ENCODE peak calls at places on chromosomes 16 and 17, in four cellular contexts. T is H1, A is heart left ventricle, I is spleen. S is an unnamed sample.

GRCh38 chr16:11208916-11209665 is 46.9 kb downstream of the SOCS1 start:
- DNase-seq in T (no peak), A (no peak), I (no peak), S (no peak)

GRCh38 chr17:17822189-17822978 is 14.4 kb downstream of the SREBF1 start:
- DNase-seq in T (no peak), A (peak; percentile 84), I (no peak), S (no peak)

GRCh38 chr16:58195771-58196170 is 2.1 kb downstream of the CSNK2A2 start:
- DNase-seq in T (no peak), A (no peak), I (no peak), S (no peak)

GRCh38 chr16:27767971-27768591 is 218.1 kb downstream of the KATNIP start:
- DNase-seq in T (no peak), A (peak; percentile 7), I (peak; percentile 37), S (no peak)

GRCh38 chr17:34499576-34499975 is 79.8 kb upstream of the TMEM132E start:
- DNase-seq in T (peak; percentile 53), A (no peak), I (no peak), S (no peak)

GRCh38 chr16:79816081-79816497 is 215.6 kb upstream of the MAF start:
- DNase-seq in T (no peak), A (no peak), I (no peak), S (no peak)

GRCh38 chr17:66339563-66339962 is 37.1 kb downstream of the PRKCA start:
- DNase-seq in T (no peak), A (no peak), I (no peak), S (no peak)

GRCh38 chr17:14921936-14922335 is 343.2 kb downstream of the PMP22 start:
- DNase-seq in T (no peak), A (no peak), I (no peak), S (no peak)

GRCh38 chr16:1002399-1003161 is 21.0 kb downstream of the SOX8 start:
- DNase-seq in T (no peak), A (no peak), I (no peak), S (no peak)

GRCh38 chr16:69311533-69312388 is 611 bp downstream of the VPS4A start:
- DNase-seq in T (peak; percentile 77), A (peak; percentile 80), I (peak; percentile 94), S (no peak)

GRCh38 chr17:4161179-4161559 is 18.2 kb downstream of the CYB5D2 start:
- DNase-seq in T (no peak), A (no peak), I (no peak), S (no peak)

GRCh38 chr16:59274141-59274540 is 540.0 kb upstream of the GOT2 start:
- DNase-seq in T (no peak), A (no peak), I (no peak), S (no peak)

GRCh38 chr17:83181991-83182619 is 102.7 kb downstream of the METRNL start:
- DNase-seq in T (peak; percentile 39), A (no peak), I (no peak), S (no peak)

GRCh38 chr16:9072806-9073341 is 18.6 kb upstream of the HAPSTR1 start:
- DNase-seq in T (no peak), A (no peak), I (no peak), S (no peak)

GRCh38 chr16:46688101-46688656 is 799 bp downstream of the VPS35 start:
- DNase-seq in T (no peak), A (no peak), I (peak; percentile 89), S (no peak)

GRCh38 chr17:65855675-65856074 is 294.2 kb upstream of the AXIN2 start:
- DNase-seq in T (no peak), A (no peak), I (no peak), S (no peak)

GRCh38 chr17:46007461-46007965 is 8.5 kb downstream of the STH start:
- DNase-seq in T (no peak), A (no peak), I (no peak), S (no peak)

GRCh38 chr17:57561072-57561861 is 183.8 kb downstream of the CCDC182 start:
- DNase-seq in T (no peak), A (no peak), I (no peak), S (no peak)

GRCh38 chr17:46770818-46771600 is 47.5 kb downstream of the WNT3 start:
- DNase-seq in T (peak; percentile 75), A (no peak), I (peak; percentile 75), S (no peak)

GRCh38 chr17:74368341-74369152 is 1.2 kb downstream of the GPR142 start:
- DNase-seq in T (peak; percentile 90), A (peak; percentile 85), I (peak; percentile 91), S (no peak)

GRCh38 chr16:1283996-1284592 is 25.3 kb upstream of the UBE2I start:
- DNase-seq in T (no peak), A (no peak), I (no peak), S (no peak)

GRCh38 chr17:63960430-63960829 is 12.3 kb downstream of the SCN4A start:
- DNase-seq in T (no peak), A (no peak), I (no peak), S (no peak)

GRCh38 chr16:22216191-22216831 is 10.2 kb downstream of the EEF2K start:
- DNase-seq in T (no peak), A (peak; percentile 3), I (no peak), S (no peak)

GRCh38 chr17:65504141-65504540 is 57.3 kb downstream of the AXIN2 start:
- DNase-seq in T (no peak), A (no peak), I (no peak), S (no peak)

GRCh38 chr17:53543363-53543927 is 279.3 kb upstream of the KIF2B start:
- DNase-seq in T (no peak), A (no peak), I (no peak), S (no peak)

GRCh38 chr16:67530013-67530939 is 1.6 kb downstream of the RIPOR1 start:
- DNase-seq in T (peak; percentile 69), A (peak; percentile 91), I (peak; percentile 92), S (peak; percentile 91)
- TF ChIP-seq POLR2A in T (no peak), A (peak; percentile 88), I (no peak), S (no peak)

DNA sequence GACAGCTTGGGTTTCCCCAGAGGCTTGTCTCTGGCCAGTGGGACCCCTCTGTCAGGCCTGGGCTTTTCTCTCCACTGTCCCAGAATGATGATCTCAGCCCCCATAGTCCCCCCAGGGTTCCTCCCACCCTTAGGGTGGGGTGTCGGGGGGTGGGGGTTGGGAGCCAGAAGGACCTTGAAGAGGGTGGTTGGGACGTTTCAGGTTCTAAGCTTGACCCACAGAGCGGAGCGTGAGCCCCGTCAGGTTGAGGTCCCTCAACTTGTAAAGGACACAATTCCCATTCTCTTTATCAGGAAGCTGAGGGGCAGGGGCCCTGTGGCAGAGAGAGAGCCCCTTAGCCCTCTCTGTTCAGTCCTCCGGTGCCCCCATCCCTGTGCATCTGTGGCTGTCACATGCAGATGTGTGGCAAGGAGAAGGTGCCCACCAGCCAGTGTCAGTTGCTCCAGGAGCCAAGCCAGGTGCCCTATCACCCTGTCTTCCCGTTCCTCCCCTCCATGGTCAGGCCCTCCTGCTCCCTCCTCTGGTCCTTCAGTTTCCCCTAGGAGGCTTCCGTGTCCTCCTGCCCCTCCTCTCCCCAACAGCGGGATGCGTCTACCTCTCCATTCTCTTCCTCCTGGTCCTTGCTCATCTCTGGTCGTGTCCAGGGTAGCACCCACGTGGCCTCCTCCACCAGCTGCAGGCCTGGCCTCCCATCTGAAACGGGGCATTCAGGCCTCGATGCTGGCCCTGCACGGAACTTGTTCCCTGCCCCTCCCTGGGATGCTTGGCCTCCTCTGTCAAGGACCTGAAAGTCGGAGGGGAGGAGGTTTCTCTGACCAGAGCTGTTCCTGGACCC is 1.5 kb upstream of the NTN3 start:
- DNase-seq in T (no peak), A (peak; percentile 56), I (no peak), S (no peak)
- H3K4me1 ChIP-seq in T (peaks cover 41% of the 10 kb centered on the region), A (peaks cover 53% of the 10 kb centered on the region), I (peaks cover 77% of the 10 kb centered on the region), S (peaks cover 60% of the 10 kb centered on the region)

DNA sequence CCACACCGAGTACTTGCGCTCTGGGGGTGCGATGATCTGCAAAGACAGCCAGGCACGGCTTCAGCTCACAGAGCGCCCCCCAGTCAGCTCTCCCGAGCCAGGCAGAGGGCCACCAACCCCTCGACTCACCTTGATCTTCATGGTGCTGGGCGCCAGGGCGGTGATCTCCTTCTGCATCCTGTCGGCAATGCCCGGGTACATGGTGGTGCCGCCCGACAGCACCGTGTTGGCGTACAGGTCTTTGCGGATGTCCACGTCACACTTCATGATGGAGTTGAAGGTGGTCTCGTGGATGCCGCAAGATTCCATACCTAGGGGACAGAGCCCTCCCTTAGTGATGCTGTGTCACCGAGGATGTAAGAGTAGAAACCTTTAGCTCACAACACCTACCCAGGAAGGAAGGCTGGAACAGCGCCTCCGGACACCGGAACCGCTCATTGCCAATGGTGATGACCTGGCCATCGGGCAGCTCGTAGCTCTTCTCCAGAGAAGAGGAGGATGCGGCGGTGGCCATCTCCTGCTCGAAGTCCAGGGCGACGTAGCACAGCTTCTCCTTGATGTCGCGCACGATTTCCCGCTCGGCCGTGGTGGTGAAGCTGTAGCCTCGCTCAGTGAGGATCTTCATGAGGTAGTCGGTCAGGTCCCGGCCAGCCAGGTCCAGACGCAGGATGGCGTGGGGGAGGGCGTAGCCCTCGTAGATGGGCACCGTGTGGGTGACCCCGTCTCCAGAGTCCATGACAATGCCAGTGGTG is 1.6 kb downstream of the ACTG1 start:
- DNase-seq in T (no peak), A (no peak), I (peak; percentile 89), S (no peak)
- TF ChIP-seq POLR2A in T (no peak), A (no peak), I (no peak), S (no peak)

GRCh38 chr17:76843703-76844484 is 24.3 kb upstream of the MGAT5B start:
- DNase-seq in T (no peak), A (no peak), I (no peak), S (no peak)
- H3K4me1 ChIP-seq in T (peaks cover 13% of the 10 kb centered on the region), A (peaks cover 5% of the 10 kb centered on the region), I (peaks cover 24% of the 10 kb centered on the region), S (peaks cover 9% of the 10 kb centered on the region)

GRCh38 chr17:41785091-41785875 is 1.2 kb downstream of the JUP start:
- DNase-seq in T (peak; percentile 80), A (no peak), I (no peak), S (no peak)
- TF ChIP-seq POLR2A in T (peak; percentile 60), A (no peak), I (no peak), S (no peak)

GRCh38 chr17:42517516-42517915 is 18.5 kb upstream of the NAGLU start:
- DNase-seq in T (peak; percentile 96), A (peak; percentile 92), I (peak; percentile 94), S (no peak)
- H3K4me1 ChIP-seq in T (peaks cover 16% of the 10 kb centered on the region), A (peaks cover 85% of the 10 kb centered on the region), I (peaks cover 75% of the 10 kb centered on the region), S (peaks cover 85% of the 10 kb centered on the region)